ENCODE peak calls at places on chromosomes 2 and 18, in five cellular contexts. G, Z, H, J and U are unnamed samples.

GRCh38 chr2:70897203-70897976 is 38.3 kb upstream of the ATP6V1B1 start:
- DNase-seq in G (no peak), Z (no peak), H (no peak), J (no peak), U (no peak)

GRCh38 chr2:189267925-189268579 is 88.5 kb upstream of the COL5A2 start:
- DNase-seq in G (no peak), Z (no peak), H (no peak), J (no peak), U (no peak)

GRCh38 chr18:9337875-9338274 is 3.3 kb downstream of the TWSG1 start:
- DNase-seq in G (no peak), Z (no peak), H (no peak), J (no peak), U (no peak)

GRCh38 chr2:74405994-74406583 is 15.3 kb downstream of the C2orf81 start:
- DNase-seq in G (no peak), Z (no peak), H (no peak), J (no peak), U (no peak)

GRCh38 chr18:32803571-32803970 is 30.7 kb upstream of the KLHL14 start:
- DNase-seq in G (no peak), Z (no peak), H (no peak), J (no peak), U (no peak)

GRCh38 chr2:215364157-215365155 is 52.6 kb downstream of the ATIC start:
- DNase-seq in G (no peak), Z (no peak), H (no peak), J (no peak), U (no peak)

GRCh38 chr2:96436961-96437360 is 68.2 kb downstream of the NEURL3 start:
- DNase-seq in G (no peak), Z (no peak), H (no peak), J (no peak), U (no peak)

GRCh38 chr2:181371782-181372292 is 85.3 kb upstream of the ITGA4 start:
- DNase-seq in G (no peak), Z (no peak), H (no peak), J (no peak), U (no peak)

GRCh38 chr2:203551653-203552250 is 16.7 kb upstream of the RAPH1 start:
- DNase-seq in G (no peak), Z (no peak), H (no peak), J (no peak), U (no peak)

GRCh38 chr2:157894694-157895450 is 18.7 kb upstream of the ACVR1 start:
- DNase-seq in G (no peak), Z (no peak), H (no peak), J (no peak), U (no peak)

GRCh38 chr18:46712406-46712805 is 44.4 kb downstream of the ST8SIA5 start:
- DNase-seq in G (no peak), Z (no peak), H (no peak), J (no peak), U (no peak)

GRCh38 chr2:9174771-9175441 is 31.7 kb upstream of the ASAP2 start:
- DNase-seq in G (no peak), Z (no peak), H (no peak), J (peak; percentile 54), U (peak; percentile 68)

GRCh38 chr2:178287652-178288344 is 93.5 kb downstream of the OSBPL6 start:
- DNase-seq in G (no peak), Z (no peak), H (no peak), J (no peak), U (no peak)

GRCh38 chr2:158958365-158958764 is 10.1 kb upstream of the TANC1 start:
- DNase-seq in G (no peak), Z (no peak), H (no peak), J (no peak), U (no peak)

GRCh38 chr18:24126155-24126947 is 12.5 kb upstream of the CABYR start:
- DNase-seq in G (no peak), Z (no peak), H (no peak), J (no peak), U (no peak)

GRCh38 chr2:120944575-120944974 is 208.9 kb downstream of the GLI2 start:
- DNase-seq in G (no peak), Z (no peak), H (no peak), J (no peak), U (no peak)

GRCh38 chr18:28766027-28766426 is 589.1 kb upstream of the CDH2 start:
- DNase-seq in G (no peak), Z (no peak), H (no peak), J (no peak), U (no peak)

GRCh38 chr2:32947484-32948143 is 861 bp downstream of the LTBP1 start:
- DNase-seq in G (peak; percentile 46), Z (peak; percentile 1), H (peak; percentile 47), J (peak; percentile 71), U (no peak)

GRCh38 chr2:164014068-164014577 is 278.3 kb upstream of the FIGN start:
- DNase-seq in G (no peak), Z (no peak), H (no peak), J (no peak), U (no peak)

GRCh38 chr2:241734467-241735208 is at the start of gene D2HGDH:
- DNase-seq in G (peak; percentile 97), Z (peak; percentile 67), H (peak; percentile 97), J (peak; percentile 95), U (peak; percentile 97)

GRCh38 chr2:223306371-223306770 is 254.4 kb downstream of the KCNE4 start:
- DNase-seq in G (peak; percentile 37), Z (no peak), H (no peak), J (peak; percentile 8), U (no peak)

GRCh38 chr2:143121957-143122356 is 7.3 kb upstream of the ARHGAP15 start:
- DNase-seq in G (no peak), Z (no peak), H (no peak), J (no peak), U (no peak)

GRCh38 chr2:219533930-219534661 is 9.5 kb downstream of the CHPF start:
- DNase-seq in G (no peak), Z (no peak), H (no peak), J (no peak), U (no peak)

GRCh38 chr2:102111823-102112222 is 30.7 kb upstream of the IL1R1 start:
- DNase-seq in G (no peak), Z (no peak), H (no peak), J (peak; percentile 52), U (no peak)

GRCh38 chr2:26704441-26704977 is 12.0 kb downstream of the KCNK3 start:
- DNase-seq in G (no peak), Z (no peak), H (no peak), J (no peak), U (no peak)

GRCh38 chr2:69948963-69949645 is 12.3 kb downstream of the ASPRV1 start:
- DNase-seq in G (no peak), Z (no peak), H (no peak), J (no peak), U (no peak)

GRCh38 chr2:33317369-33318015 is 159.0 kb upstream of the RASGRP3 start:
- DNase-seq in G (no peak), Z (no peak), H (no peak), J (peak; percentile 68), U (no peak)

GRCh38 chr2:239566162-239566994 is 165.6 kb upstream of the HDAC4 start:
- DNase-seq in G (no peak), Z (no peak), H (no peak), J (no peak), U (no peak)

GRCh38 chr2:126359494-126359893 is 296.5 kb upstream of the GYPC start:
- DNase-seq in G (no peak), Z (no peak), H (no peak), J (no peak), U (no peak)

GRCh38 chr2:240459401-240460242 is 24.2 kb downstream of the GPC1 start:
- DNase-seq in G (no peak), Z (no peak), H (peak; percentile 14), J (no peak), U (peak; percentile 46)

GRCh38 chr2:159209341-159210306 is 76.9 kb downstream of the WDSUB1 start:
- DNase-seq in G (no peak), Z (no peak), H (no peak), J (no peak), U (peak; percentile 62)

GRCh38 chr2:239444626-239445625 is 44.1 kb upstream of the HDAC4 start:
- DNase-seq in G (no peak), Z (peak; percentile 29), H (no peak), J (no peak), U (peak; percentile 82)

GRCh38 chr2:101805146-101806088 is 107.9 kb downstream of the MAP4K4 start:
- DNase-seq in G (no peak), Z (no peak), H (no peak), J (peak; percentile 27), U (no peak)

GRCh38 chr2:47025969-47026610 is 110.5 kb upstream of the MCFD2 start:
- DNase-seq in G (no peak), Z (no peak), H (no peak), J (no peak), U (no peak)

GRCh38 chr2:15790838-15791237 is 149.5 kb upstream of the MYCN start:
- DNase-seq in G (no peak), Z (no peak), H (no peak), J (no peak), U (no peak)

GRCh38 chr2:204197601-204198000 is 261.0 kb downstream of the ICOS start:
- DNase-seq in G (no peak), Z (no peak), H (no peak), J (no peak), U (no peak)

GRCh38 chr18:50628543-50628905 is 68.6 kb downstream of the MAPK4 start:
- DNase-seq in G (no peak), Z (no peak), H (no peak), J (no peak), U (no peak)